ENCODE peak calls at places on chromosomes 1 and 21, in five cellular contexts. O is mesothelial cell of epicardium; E is astrocyte of the spinal cord; U is body of pancreas; C is CD8-positive, alpha-beta T cell. A is an unnamed sample.

GRCh38 chr1:25513666-25514065 is 29.7 kb upstream of the LDLRAP1 start:
- DNase-seq in U (no peak), O (no peak), C (no peak), E (no peak), A (no peak)

GRCh38 chr1:202624088-202624780 is 86.0 kb downstream of the SYT2 start:
- DNase-seq in U (no peak), E (no peak), O (no peak), C (no peak), A (no peak)

GRCh38 chr1:44084998-44085675 is 33.5 kb upstream of the KLF17 start:
- DNase-seq in C (no peak), E (peak), O (no peak), U (no peak), A (no peak)

GRCh38 chr1:229203030-229203751 is 67.7 kb upstream of the RAB4A start:
- DNase-seq in O (peak), U (no peak), C (no peak), E (peak), A (no peak)

GRCh38 chr21:14875186-14875585 is 189.6 kb downstream of the NRIP1 start:
- DNase-seq in E (no peak), O (no peak), C (no peak), U (no peak), A (no peak)

GRCh38 chr1:7975212-7975865 is 13.8 kb downstream of the PARK7 start:
- DNase-seq in O (peak), C (no peak), E (peak), U (peak), A (peak)

GRCh38 chr1:215650446-215651149 is 83.5 kb downstream of the KCTD3 start:
- DNase-seq in E (no peak), U (no peak), C (no peak), O (no peak), A (no peak)

GRCh38 chr1:2174348-2175054 is 20.1 kb downstream of the FAAP20 start:
- DNase-seq in C (peak), U (peak), E (peak), O (peak), A (peak)

GRCh38 chr1:85078903-85079302 is 30.6 kb upstream of the MCOLN3 start:
- DNase-seq in C (no peak), O (no peak), E (peak), U (no peak), A (peak)

GRCh38 chr1:63317007-63317813 is 5.2 kb upstream of the FOXD3 start:
- DNase-seq in E (peak), C (no peak), O (peak), U (peak), A (peak)

GRCh38 chr21:43880111-43880985 is 15.3 kb downstream of the AGPAT3 start:
- DNase-seq in C (no peak), E (peak), U (peak), O (no peak), A (peak)

GRCh38 chr1:15617874-15618684 is 821 bp downstream of the DDI2 start:
- DNase-seq in O (no peak), U (peak), E (peak), C (peak), A (peak)

GRCh38 chr1:91779603-91780021 is 106.3 kb downstream of the TGFBR3 start:
- DNase-seq in C (no peak), U (peak), O (no peak), E (no peak), A (no peak)

DNA sequence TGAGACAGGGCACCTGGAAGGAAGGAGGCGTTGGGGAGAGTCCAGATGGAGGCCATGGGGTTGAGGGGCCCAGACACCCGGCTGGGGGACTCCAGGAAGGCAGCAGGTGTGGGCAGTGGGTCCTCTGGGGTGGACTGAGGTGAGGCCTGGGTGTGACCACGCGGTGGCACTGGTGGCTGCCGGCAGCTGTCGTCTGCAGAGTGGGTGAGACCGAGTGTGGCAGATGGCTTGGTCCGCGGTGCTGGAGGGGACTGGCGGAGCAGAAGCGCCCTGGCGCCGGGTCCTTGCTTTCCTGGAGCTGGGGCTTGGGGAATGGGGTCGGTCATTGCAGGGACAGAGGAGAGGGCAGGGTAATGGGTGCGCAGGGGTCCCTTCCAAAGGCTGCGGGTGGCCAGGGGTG is 12.5 kb downstream of the AGRN start:
- DNase-seq in E (no peak), C (no peak), O (no peak), U (peak), A (no peak)
- TF ChIP-seq CTCF in E (no peak), C (no peak), O (no peak), U (peak), A (peak)

DNA sequence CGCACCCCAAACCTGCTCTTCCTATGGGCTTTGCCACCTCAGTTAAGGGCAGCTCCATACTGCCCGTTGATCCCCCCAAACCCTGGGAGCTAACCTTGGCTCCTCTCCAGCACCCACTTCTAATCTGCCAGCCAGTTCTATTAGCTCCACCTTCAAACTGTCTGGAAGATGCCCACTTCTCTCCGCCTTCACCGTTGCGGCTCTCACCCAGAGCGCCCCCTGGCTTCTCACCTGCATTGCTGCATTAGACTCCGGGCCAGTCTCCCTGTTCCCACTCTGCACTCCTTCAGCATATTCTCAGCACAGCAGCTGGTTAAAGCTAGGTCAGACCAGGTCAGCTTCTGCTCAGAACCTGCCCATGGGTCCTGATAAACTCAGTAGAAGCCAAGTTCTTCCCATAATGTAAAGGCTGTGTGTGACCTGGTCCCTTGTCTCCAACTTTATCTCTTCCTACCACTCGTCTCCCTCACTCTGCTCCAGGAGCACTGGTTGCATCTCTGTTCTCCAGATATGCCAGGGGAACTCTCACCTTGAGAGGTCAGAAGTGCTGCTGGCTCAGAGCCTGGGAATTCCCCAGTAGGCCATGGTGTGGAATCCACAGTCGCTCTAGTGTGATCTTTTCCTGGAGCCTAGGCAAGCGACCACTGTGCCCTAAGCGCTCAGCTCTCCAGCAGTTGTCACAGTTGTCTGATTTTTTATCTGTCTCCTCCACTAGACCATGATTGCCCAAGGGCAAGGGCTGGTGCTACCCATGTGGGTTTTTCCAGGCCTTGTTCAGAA is 150.3 kb downstream of the HMGB4 start:
- DNase-seq in C (no peak), U (peak), E (no peak), O (peak), A (peak)
- TF ChIP-seq CTCF in C (no peak), U (peak), E (peak), O (peak), A (peak)

GRCh38 chr1:174266476-174266875 is 107.2 kb downstream of the RABGAP1L start:
- DNase-seq in C (no peak), E (no peak), O (no peak), U (no peak), A (no peak)

GRCh38 chr1:174258148-174258550 is 98.8 kb downstream of the RABGAP1L start:
- DNase-seq in C (peak), E (peak), O (no peak), U (peak), A (peak)

GRCh38 chr1:174265273-174265672 is 106.0 kb downstream of the RABGAP1L start:
- DNase-seq in C (no peak), U (no peak), O (no peak), E (no peak), A (no peak)

GRCh38 chr1:174266991-174267612 is 107.8 kb downstream of the RABGAP1L start:
- DNase-seq in E (no peak), C (no peak), U (no peak), O (no peak), A (no peak)

DNA sequence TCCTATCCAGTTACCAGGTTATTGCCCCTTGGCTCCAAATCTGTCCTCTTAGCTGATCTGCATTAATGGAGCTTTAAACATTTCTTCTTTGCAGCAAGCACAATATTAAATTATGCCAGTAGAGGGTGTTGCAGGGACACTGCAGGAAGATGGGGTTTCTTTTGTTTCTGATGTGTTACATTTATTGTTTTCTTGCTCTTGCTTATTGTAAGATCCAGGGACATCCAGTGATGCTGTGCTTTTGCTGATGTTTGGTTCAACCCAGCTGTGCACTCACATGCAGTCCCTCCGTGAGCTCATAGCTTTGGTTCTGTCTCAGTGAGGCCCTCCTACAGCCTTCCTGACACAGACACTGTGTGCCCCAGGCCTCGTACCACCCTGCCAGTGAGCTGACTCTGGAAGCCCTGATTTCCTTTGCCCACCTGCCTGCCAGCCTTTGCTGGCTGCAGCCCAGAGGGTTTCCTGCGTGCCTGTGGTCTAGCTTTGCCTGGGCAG is 103.5 kb downstream of the RABGAP1L start:
- DNase-seq in O (no peak), U (no peak), C (no peak), E (peak), A (peak)
- TF ChIP-seq CTCF in O (peak), U (peak), C (peak), E (peak), A (peak)

DNA sequence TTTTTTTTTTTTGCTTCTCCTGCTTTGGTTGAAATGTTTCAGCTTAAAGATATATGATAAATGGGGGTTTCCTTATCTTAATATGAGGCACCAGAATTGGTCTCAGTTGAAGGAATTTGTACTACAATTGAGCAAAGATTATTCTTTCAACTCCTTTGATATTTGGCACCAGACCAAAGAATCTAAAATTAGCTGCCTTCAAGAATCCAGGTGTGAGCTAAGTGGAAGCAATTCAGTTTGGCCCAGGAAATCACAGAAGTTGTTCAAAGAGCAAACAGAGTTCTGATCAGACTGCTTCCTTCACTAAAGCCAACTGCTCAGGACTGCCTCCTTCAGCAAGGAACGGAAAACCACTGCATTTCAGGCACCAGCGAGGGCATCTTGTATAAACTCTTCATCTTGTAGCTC is 68.3 kb upstream of the BCAR3 start:
- DNase-seq in U (no peak), O (no peak), C (no peak), E (no peak), A (peak)
- TF ChIP-seq CTCF in U (peak), O (no peak), C (no peak), E (peak), A (peak)

GRCh38 chr1:205907794-205908193 is 35.5 kb downstream of the SLC26A9 start:
- DNase-seq in U (peak), C (no peak), E (peak), O (no peak), A (no peak)
- TF ChIP-seq CTCF in U (peak), C (no peak), E (peak), O (no peak), A (no peak)

GRCh38 chr1:4084896-4085295 is 184.8 kb upstream of the C1orf174 start:
- DNase-seq in E (no peak), U (no peak), C (no peak), O (no peak), A (no peak)
- TF ChIP-seq CTCF in E (no peak), U (no peak), C (no peak), O (no peak), A (no peak)

GRCh38 chr1:114956570-114956969 is 73.1 kb upstream of the TSHB start:
- DNase-seq in E (peak), C (no peak), O (no peak), U (no peak), A (no peak)
- TF ChIP-seq CTCF in E (no peak), C (no peak), O (no peak), U (peak), A (peak)

GRCh38 chr1:66925558-66925910 is 744 bp downstream of the MIER1 start:
- DNase-seq in U (no peak), C (no peak), E (no peak), O (no peak), A (no peak)
- TF ChIP-seq CTCF in U (no peak), C (no peak), E (no peak), O (no peak), A (no peak)